ENCODE peak calls at places on chromosome 5, in eight cellular contexts. Y is AG10803, B is amniotic stem cell, S is activated gamma-delta T cell treated with Interleukin-2 at 50 U/mL for 16 hours, T is neuronal stem cell, G is AG08396, P is GM13977, H is HEK293T. L is an unnamed sample.
A peak's percentile ranks its signal among the peaks of the same experiment; 100 is the strongest.

GRCh38 chr5:76473676-76474075 is 70.6 kb downstream of the IQGAP2 start:
- DNase-seq in G (no peak), B (no peak), T (no peak), P (peak; percentile 15), S (peak; percentile 59), H (no peak), Y (no peak), L (no peak)

GRCh38 chr5:96427823-96428222 is 5.2 kb downstream of the PCSK1 start:
- DNase-seq in Y (peak; percentile 7), G (no peak), H (no peak), S (no peak), B (no peak), T (no peak), P (no peak), L (no peak)

GRCh38 chr5:79992891-79993290 is 1.8 kb upstream of the MTX3 start:
- DNase-seq in P (no peak), S (no peak), T (no peak), H (no peak), Y (peak; percentile 32), B (no peak), G (peak; percentile 12), L (no peak)

GRCh38 chr5:174532453-174533126 is 191.8 kb upstream of the MSX2 start:
- DNase-seq in H (peak; percentile 93), S (no peak), T (peak; percentile 55), B (peak; percentile 90), P (no peak), Y (peak; percentile 85), G (peak; percentile 90), L (peak; percentile 83)

GRCh38 chr5:15383469-15383868 is 116.5 kb upstream of the FBXL7 start:
- DNase-seq in S (no peak), T (no peak), Y (peak; percentile 27), B (peak; percentile 5), H (no peak), G (peak; percentile 13), P (no peak), L (peak; percentile 8)

GRCh38 chr5:77400645-77401044 is 91.5 kb downstream of the WDR41 start:
- DNase-seq in T (no peak), B (no peak), S (no peak), G (no peak), P (no peak), H (no peak), Y (peak; percentile 89), L (no peak)

GRCh38 chr5:133393776-133394476 is 218.4 kb downstream of the FSTL4 start:
- DNase-seq in G (no peak), Y (no peak), B (no peak), S (no peak), H (no peak), P (no peak), T (no peak), L (no peak)

GRCh38 chr5:149387081-149387611 is 8.1 kb upstream of the IL17B start:
- DNase-seq in P (no peak), Y (peak; percentile 87), H (no peak), T (no peak), S (no peak), B (no peak), G (no peak), L (no peak)

GRCh38 chr5:137250421-137250820 is 248.7 kb downstream of the SPOCK1 start:
- DNase-seq in G (no peak), H (no peak), S (no peak), P (no peak), B (no peak), Y (no peak), T (no peak), L (no peak)

GRCh38 chr5:17089690-17090089 is 127.7 kb upstream of the BASP1 start:
- DNase-seq in S (no peak), Y (peak; percentile 47), G (peak; percentile 23), H (no peak), P (no peak), B (peak; percentile 55), T (no peak), L (no peak)

GRCh38 chr5:40240111-40240510 is 439.6 kb upstream of the PTGER4 start:
- DNase-seq in B (no peak), H (no peak), Y (peak; percentile 38), T (no peak), G (no peak), S (no peak), P (no peak), L (no peak)

GRCh38 chr5:72390836-72391235 is 70.7 kb downstream of the PTCD2 start:
- DNase-seq in S (no peak), P (no peak), B (no peak), H (no peak), G (no peak), T (no peak), Y (no peak), L (no peak)

GRCh38 chr5:113020461-113021273 is 44.1 kb downstream of the DCP2 start:
- DNase-seq in S (no peak), G (peak; percentile 22), Y (peak; percentile 58), T (no peak), P (no peak), H (no peak), B (no peak), L (no peak)

GRCh38 chr5:151095341-151096000 is 14.6 kb upstream of the TNIP1 start:
- DNase-seq in G (no peak), H (no peak), P (no peak), S (no peak), B (no peak), Y (peak; percentile 51), T (no peak), L (no peak)

GRCh38 chr5:91146221-91146620 is 236.9 kb downstream of the ARRDC3 start:
- DNase-seq in H (no peak), S (no peak), B (no peak), T (no peak), G (no peak), Y (no peak), P (no peak), L (no peak)

GRCh38 chr5:134114886-134115805 is 665 bp downstream of the TCF7 start:
- DNase-seq in P (peak; percentile 60), G (peak; percentile 42), H (peak; percentile 27), T (no peak), Y (no peak), S (peak; percentile 90), B (no peak), L (no peak)

GRCh38 chr5:123949807-123950206 is 437.8 kb downstream of the CSNK1G3 start:
- DNase-seq in H (no peak), T (no peak), G (no peak), Y (no peak), P (no peak), S (no peak), B (no peak), L (no peak)

GRCh38 chr5:67233075-67233474 is 36.5 kb upstream of the CD180 start:
- DNase-seq in S (no peak), Y (no peak), T (no peak), B (no peak), G (no peak), P (no peak), H (no peak), L (no peak)

GRCh38 chr5:19777363-19777762 is 210.6 kb downstream of the CDH18 start:
- DNase-seq in P (no peak), H (no peak), G (no peak), B (no peak), Y (no peak), T (no peak), S (no peak), L (peak; percentile 16)

GRCh38 chr5:909086-909485 is 16.4 kb downstream of the TRIP13 start:
- DNase-seq in T (no peak), P (no peak), B (no peak), S (no peak), G (no peak), H (no peak), Y (no peak), L (no peak)

GRCh38 chr5:139863855-139864558 is 68.4 kb downstream of the PSD2 start:
- DNase-seq in B (no peak), H (peak; percentile 82), G (peak; percentile 85), S (peak; percentile 61), P (peak; percentile 84), T (peak; percentile 65), Y (peak; percentile 51), L (peak; percentile 43)

GRCh38 chr5:74303575-74303974 is 337.0 kb downstream of the ENC1 start:
- DNase-seq in G (no peak), H (no peak), Y (peak; percentile 66), T (no peak), S (no peak), B (no peak), P (no peak), L (no peak)

GRCh38 chr5:102547659-102548058 is 48.9 kb upstream of the SLCO6A1 start:
- DNase-seq in H (no peak), G (no peak), P (no peak), S (no peak), Y (peak; percentile 79), T (no peak), B (no peak), L (no peak)

GRCh38 chr5:115812372-115812771 is 4.1 kb downstream of the CDO1 start:
- DNase-seq in Y (no peak), S (no peak), P (no peak), H (no peak), T (no peak), G (no peak), B (no peak), L (no peak)

GRCh38 chr5:40619406-40619805 is 60.3 kb upstream of the PTGER4 start:
- DNase-seq in S (no peak), H (no peak), G (no peak), Y (no peak), B (no peak), P (no peak), T (no peak), L (no peak)

GRCh38 chr5:57332350-57332749 is 150.3 kb downstream of the ACTBL2 start:
- DNase-seq in P (no peak), Y (peak; percentile 52), G (peak; percentile 34), B (no peak), S (no peak), T (no peak), H (no peak), L (no peak)

GRCh38 chr5:139147743-139148079 is 50.5 kb downstream of the SIL1 start:
- DNase-seq in Y (peak; percentile 77), P (no peak), T (no peak), H (no peak), G (peak; percentile 53), S (no peak), B (no peak), L (no peak)

GRCh38 chr5:68279960-68280359 is 64.4 kb downstream of the PIK3R1 start:
- DNase-seq in P (no peak), S (peak; percentile 42), Y (no peak), G (no peak), T (no peak), B (no peak), H (no peak), L (no peak)

GRCh38 chr5:39498247-39498952 is 73.6 kb upstream of the DAB2 start:
- DNase-seq in Y (no peak), P (no peak), G (no peak), S (no peak), H (no peak), T (no peak), B (no peak), L (no peak)